ENCODE peak calls at places on chromosome 15, in four cellular contexts. N is K562, F is GM12878, D is H1. I is an unnamed sample.

GRCh38 chr15:72685301-72685924 is 569 bp downstream of the HIGD2B start:
- DNase-seq in N (peak; percentile 25), F (no peak), D (no peak), I (no peak)

GRCh38 chr15:26864664-26865191 is 2.1 kb upstream of the GABRA5 start:
- DNase-seq in N (peak; percentile 54), F (no peak), D (peak; percentile 68), I (peak; percentile 77)

GRCh38 chr15:77497108-77497737 is 76.5 kb downstream of the HMG20A start:
- DNase-seq in N (no peak), F (no peak), D (peak; percentile 74), I (peak; percentile 66)

GRCh38 chr15:64634020-64634419 is 141.4 kb downstream of the RBPMS2 start:
- DNase-seq in N (peak; percentile 22), F (peak; percentile 96), D (no peak), I (no peak)

GRCh38 chr15:34820110-34820509 is 24.8 kb upstream of the ACTC1 start:
- DNase-seq in N (no peak), F (no peak), D (no peak), I (no peak)

GRCh38 chr15:66931768-66932633 is 133.4 kb upstream of the SMAD3 start:
- DNase-seq in N (peak; percentile 57), F (no peak), D (no peak), I (no peak)

GRCh38 chr15:62941719-62942118 is 100.8 kb upstream of the TPM1 start:
- DNase-seq in N (no peak), F (no peak), D (no peak), I (no peak)

GRCh38 chr15:22267761-22268160 is 187.4 kb downstream of the OR4M2 start:
- DNase-seq in N (no peak), F (no peak), D (no peak), I (peak; percentile 39)

GRCh38 chr15:99213187-99213811 is 36.1 kb downstream of the TTC23 start:
- DNase-seq in N (peak; percentile 69), F (peak; percentile 4), D (peak; percentile 79), I (peak; percentile 66)

GRCh38 chr15:74723754-74724334 is 1.5 kb downstream of the CYP1A1 start:
- DNase-seq in N (peak; percentile 37), F (no peak), D (peak; percentile 49), I (peak; percentile 85)

GRCh38 chr15:65033659-65034269 is 4.3 kb upstream of the MTFMT start:
- DNase-seq in N (peak; percentile 53), F (no peak), D (peak; percentile 42), I (peak; percentile 47)

GRCh38 chr15:55999635-56000034 is 6.2 kb upstream of the NEDD4 start:
- DNase-seq in N (no peak), F (no peak), D (no peak), I (no peak)

GRCh38 chr15:35963316-35963715 is 417.4 kb upstream of the DPH6 start:
- DNase-seq in N (no peak), F (no peak), D (no peak), I (no peak)

GRCh38 chr15:42879390-42879912 is 41.1 kb downstream of the TTBK2 start:
- DNase-seq in N (no peak), F (no peak), D (no peak), I (no peak)

GRCh38 chr15:51497806-51498205 is 124.8 kb downstream of the DMXL2 start:
- DNase-seq in N (no peak), F (no peak), D (no peak), I (no peak)

GRCh38 chr15:98850991-98851776 is 156.4 kb downstream of the PGPEP1L start:
- DNase-seq in N (peak; percentile 27), F (no peak), D (peak; percentile 78), I (peak; percentile 69)

GRCh38 chr15:99019558-99020540 is 12.3 kb upstream of the PGPEP1L start:
- DNase-seq in N (no peak), F (no peak), D (peak; percentile 11), I (no peak)

GRCh38 chr15:37101634-37102314 is 1.4 kb upstream of the MEIS2 start:
- DNase-seq in N (peak; percentile 90), F (no peak), D (peak; percentile 87), I (peak; percentile 78)

GRCh38 chr15:51366911-51367310 is 25.5 kb downstream of the GLDN start:
- DNase-seq in N (no peak), F (no peak), D (no peak), I (no peak)

GRCh38 chr15:38895326-38896282 is 331.0 kb upstream of the RASGRP1 start:
- DNase-seq in N (no peak), F (no peak), D (no peak), I (no peak)

GRCh38 chr15:81504170-81504905 is 130.3 kb upstream of the TMC3 start:
- DNase-seq in N (no peak), F (no peak), D (no peak), I (no peak)

GRCh38 chr15:98596885-98597343 is 51.4 kb upstream of the IGF1R start:
- DNase-seq in N (no peak), F (no peak), D (no peak), I (no peak)

GRCh38 chr15:66567897-66568296 is 2.1 kb upstream of the LCTL start:
- DNase-seq in N (no peak), F (no peak), D (no peak), I (no peak)

GRCh38 chr15:71364117-71364584 is 248.9 kb downstream of the THSD4 start:
- DNase-seq in N (no peak), F (no peak), D (no peak), I (no peak)

GRCh38 chr15:44537728-44538240 is 837 bp downstream of the EIF3J start:
- DNase-seq in N (peak; percentile 67), F (no peak), D (no peak), I (peak; percentile 33)

GRCh38 chr15:55250392-55250791 is 39.2 kb downstream of the RAB27A start:
- DNase-seq in N (no peak), F (no peak), D (no peak), I (no peak)

GRCh38 chr15:74382004-74382816 is 14.8 kb upstream of the CYP11A1 start:
- DNase-seq in N (peak; percentile 86), F (no peak), D (peak; percentile 96), I (peak; percentile 91)

GRCh38 chr15:71448688-71449114 is 333.4 kb downstream of the THSD4 start:
- DNase-seq in N (peak; percentile 42), F (no peak), D (peak; percentile 79), I (peak; percentile 47)

GRCh38 chr15:66737243-66738010 is 35.4 kb downstream of the SMAD6 start:
- DNase-seq in N (no peak), F (no peak), D (no peak), I (no peak)

GRCh38 chr15:65410972-65411371 is 11.8 kb downstream of the IGDCC4 start:
- DNase-seq in N (no peak), F (no peak), D (no peak), I (no peak)

GRCh38 chr15:76192715-76193114 is 118.6 kb downstream of the ETFA start:
- DNase-seq in N (no peak), F (no peak), D (no peak), I (no peak)

GRCh38 chr15:49627407-49627877 is 6.6 kb downstream of the DTWD1 start:
- DNase-seq in N (no peak), F (no peak), D (no peak), I (no peak)

GRCh38 chr15:101662203-101662602 is 10.0 kb upstream of the TM2D3 start:
- DNase-seq in N (no peak), F (no peak), D (no peak), I (no peak)
- TF ChIP-seq GABPA in N (no peak), F (no peak), D (no peak), I (no peak)

DNA sequence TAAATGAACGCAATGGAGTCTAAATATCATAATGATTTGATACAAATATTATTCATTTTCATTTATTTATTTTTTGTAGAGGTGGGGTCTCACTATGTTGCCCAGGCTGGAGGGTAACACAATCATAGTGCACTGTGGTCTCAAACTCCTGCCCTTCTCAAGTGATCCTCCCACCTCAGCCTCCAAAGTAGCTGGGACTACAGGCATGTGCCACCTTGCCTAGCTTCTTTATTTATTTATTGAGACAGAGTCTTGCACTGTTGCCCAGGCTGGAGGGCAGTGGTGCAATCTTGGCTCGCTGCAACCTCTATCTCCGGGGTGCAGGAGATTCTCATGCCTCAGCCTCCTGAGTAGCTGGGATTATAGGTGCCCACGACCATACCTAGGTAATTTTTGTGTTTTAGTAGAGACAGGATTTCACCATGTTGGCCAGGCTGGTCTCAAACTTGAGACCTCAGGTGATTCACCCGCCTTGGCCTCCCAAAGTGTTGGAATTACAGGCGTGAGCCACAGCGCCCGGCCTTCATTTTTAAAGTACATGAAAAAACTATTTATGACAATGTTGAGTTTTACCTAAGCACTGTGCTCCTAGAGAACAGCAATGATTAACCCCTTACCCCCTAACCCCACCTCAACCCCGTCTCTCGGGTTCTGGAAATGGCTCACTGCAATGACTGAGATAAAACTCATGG is 4.0 kb upstream of the AEN start:
- DNase-seq in N (no peak), F (no peak), D (peak; percentile 20), I (no peak)
- H3K27ac ChIP-seq in N (no peak overlapping the region), F (no peak overlapping the region), D (no peak overlapping the region), I (no peak overlapping the region)

GRCh38 chr15:60530168-60530567 is 51.2 kb upstream of the ICE2 start:
- DNase-seq in N (no peak), F (no peak), D (no peak), I (no peak)

GRCh38 chr15:60530653-60531052 is 51.7 kb upstream of the ICE2 start:
- DNase-seq in N (no peak), F (no peak), D (no peak), I (no peak)

GRCh38 chr15:60528530-60528929 is 49.6 kb upstream of the ICE2 start:
- DNase-seq in N (no peak), F (no peak), D (no peak), I (no peak)

GRCh38 chr15:60531811-60532210 is 52.9 kb upstream of the ICE2 start:
- DNase-seq in N (no peak), F (no peak), D (no peak), I (no peak)

DNA sequence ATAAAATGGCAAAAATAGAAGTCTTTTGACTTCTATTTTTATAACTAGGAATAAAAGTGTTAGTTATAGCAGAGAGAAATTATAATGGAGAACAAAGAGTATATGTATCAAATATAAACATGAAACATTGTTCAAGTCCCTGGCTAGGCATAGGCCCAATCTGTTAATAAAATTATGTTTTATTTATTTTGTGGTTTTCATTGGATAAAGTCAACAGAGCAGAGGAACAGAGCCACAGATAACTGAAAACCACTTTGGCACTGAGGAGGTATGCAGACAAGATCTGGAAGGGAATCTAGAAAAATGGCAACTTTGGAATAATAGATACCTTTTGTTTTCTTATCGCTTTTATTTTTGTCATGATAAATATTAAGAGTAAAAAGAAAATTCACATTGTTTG is 50.4 kb upstream of the ICE2 start:
- DNase-seq in N (no peak), F (no peak), D (no peak), I (no peak)
- TF ChIP-seq NRF1 in N (no peak), F (no peak), D (no peak), I (no peak)

GRCh38 chr15:40130799-40131502 is 22.3 kb upstream of the BMF start:
- DNase-seq in N (no peak), F (no peak), D (no peak), I (no peak)

GRCh38 chr15:40128746-40129660 is 20.3 kb upstream of the BMF start:
- DNase-seq in N (no peak), F (no peak), D (no peak), I (no peak)

GRCh38 chr15:40122239-40122638 is 13.6 kb upstream of the BMF start:
- DNase-seq in N (no peak), F (no peak), D (peak; percentile 37), I (no peak)

GRCh38 chr15:40130118-40130517 is 21.4 kb upstream of the BMF start:
- DNase-seq in N (no peak), F (no peak), D (no peak), I (no peak)

DNA sequence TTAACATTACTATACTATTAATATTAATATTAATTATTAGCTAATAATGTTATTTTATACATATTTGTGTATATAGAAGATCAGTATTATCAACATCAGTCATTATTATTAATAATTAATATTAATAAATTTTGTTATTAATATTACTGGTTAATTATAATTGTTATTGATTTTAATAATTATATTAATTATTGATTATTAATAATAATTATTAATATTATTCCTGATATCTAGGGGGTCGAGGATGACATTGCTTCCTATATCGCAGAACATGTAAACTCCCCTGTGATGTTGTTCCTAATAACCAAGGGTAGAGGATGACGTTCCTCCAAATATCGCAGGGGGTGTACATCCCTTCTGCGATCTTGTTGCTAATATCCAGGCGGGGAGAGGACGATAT is 17.3 kb upstream of the BMF start:
- DNase-seq in N (no peak), F (no peak), D (no peak), I (no peak)
- TF ChIP-seq GABPA in N (no peak), F (no peak), D (no peak), I (no peak)